ENCODE peak calls at places on chromosomes 16 and 17, in five cellular contexts. One of them, this sample, is unnamed.
A peak's percentile ranks its signal among the peaks of the same experiment; 100 is the strongest.

GRCh38 chr17:75889454-75889853 is 7.3 kb downstream of the TRIM65 start:
- DNase-seq in PC-3: peak; percentile 60
- DNase-seq in GM23338: no peak
- DNase-seq in iPS-NIHi11: no peak
- DNase-seq in CD4-positive, CD25-positive, alpha-beta regulatory T cell: no peak
- DNase-seq in this sample: peak; percentile 57

GRCh38 chr17:75535119-75535537 is 9.6 kb downstream of the LLGL2 start:
- DNase-seq in GM23338: no peak
- DNase-seq in CD4-positive, CD25-positive, alpha-beta regulatory T cell: peak; percentile 13
- DNase-seq in PC-3: no peak
- DNase-seq in iPS-NIHi11: peak; percentile 56
- DNase-seq in this sample: no peak

GRCh38 chr17:36943250-36944220 is 5.2 kb upstream of the AATF start:
- DNase-seq in iPS-NIHi11: peak; percentile 31
- DNase-seq in GM23338: peak; percentile 76
- DNase-seq in CD4-positive, CD25-positive, alpha-beta regulatory T cell: no peak
- DNase-seq in PC-3: no peak
- DNase-seq in this sample: no peak

GRCh38 chr17:330993-331701 is 21.5 kb downstream of the RPH3AL start:
- DNase-seq in PC-3: no peak
- DNase-seq in GM23338: no peak
- DNase-seq in iPS-NIHi11: no peak
- DNase-seq in CD4-positive, CD25-positive, alpha-beta regulatory T cell: no peak
- DNase-seq in this sample: no peak

GRCh38 chr17:67995568-67996191 is 589 bp downstream of the C17orf58 start:
- DNase-seq in PC-3: peak; percentile 34
- DNase-seq in CD4-positive, CD25-positive, alpha-beta regulatory T cell: no peak
- DNase-seq in GM23338: peak; percentile 59
- DNase-seq in iPS-NIHi11: peak; percentile 53
- DNase-seq in this sample: no peak

GRCh38 chr17:80704381-80704819 is 159.8 kb downstream of the RPTOR start:
- DNase-seq in CD4-positive, CD25-positive, alpha-beta regulatory T cell: no peak
- DNase-seq in iPS-NIHi11: no peak
- DNase-seq in GM23338: no peak
- DNase-seq in PC-3: no peak
- DNase-seq in this sample: no peak

GRCh38 chr16:30186782-30187555 is 3.6 kb downstream of the CORO1A start:
- DNase-seq in CD4-positive, CD25-positive, alpha-beta regulatory T cell: peak; percentile 77
- DNase-seq in GM23338: peak; percentile 85
- DNase-seq in PC-3: peak; percentile 55
- DNase-seq in iPS-NIHi11: peak; percentile 74
- DNase-seq in this sample: peak; percentile 47

GRCh38 chr17:77332981-77333685 is 192.4 kb downstream of the SEC14L1 start:
- DNase-seq in PC-3: peak; percentile 93
- DNase-seq in iPS-NIHi11: no peak
- DNase-seq in CD4-positive, CD25-positive, alpha-beta regulatory T cell: no peak
- DNase-seq in GM23338: no peak
- DNase-seq in this sample: peak; percentile 77

GRCh38 chr17:51860934-51861561 is 297.5 kb downstream of the CA10 start:
- DNase-seq in CD4-positive, CD25-positive, alpha-beta regulatory T cell: no peak
- DNase-seq in GM23338: peak; percentile 90
- DNase-seq in PC-3: peak; percentile 64
- DNase-seq in iPS-NIHi11: peak; percentile 78
- DNase-seq in this sample: no peak

GRCh38 chr16:65524231-65524630 is 402.4 kb upstream of the CDH11 start:
- DNase-seq in iPS-NIHi11: no peak
- DNase-seq in PC-3: no peak
- DNase-seq in GM23338: no peak
- DNase-seq in CD4-positive, CD25-positive, alpha-beta regulatory T cell: no peak
- DNase-seq in this sample: no peak

GRCh38 chr16:54507091-54507490 is 220.5 kb upstream of the IRX3 start:
- DNase-seq in iPS-NIHi11: no peak
- DNase-seq in CD4-positive, CD25-positive, alpha-beta regulatory T cell: no peak
- DNase-seq in PC-3: no peak
- DNase-seq in GM23338: no peak
- DNase-seq in this sample: no peak